ENCODE peak calls at places on chromosomes 4 and X, in four cellular contexts. M is GM06990; T is tibial nerve; Q is stimulated activated CD4-positive, alpha-beta T cell treated with anti-CD3 and anti-CD28 coated beads, Interleukin-15, amount 100 ng/mL, for 1 hour. O is an unnamed sample.

GRCh38 chr4:21901831-21902230 is 46.7 kb downstream of the KCNIP4 start:
- DNase-seq in M (no peak), Q (no peak), T (no peak), O (no peak)

GRCh38 chrX:140918398-140919043 is 83.9 kb upstream of the SPANXB1 start:
- DNase-seq in M (no peak), Q (no peak), T (no peak), O (no peak)

GRCh38 chr4:78332974-78333373 is 218.6 kb upstream of the ANXA3 start:
- DNase-seq in Q (no peak), T (no peak), M (no peak), O (no peak)

GRCh38 chrX:139762400-139763183 is 54.6 kb upstream of the MCF2 start:
- DNase-seq in Q (no peak), M (no peak), T (peak; percentile 18), O (no peak)

GRCh38 chr4:127249767-127250108 is 383.0 kb upstream of the INTU start:
- DNase-seq in Q (no peak), M (no peak), T (no peak), O (no peak)

GRCh38 chrX:30702736-30703135 is 49.5 kb downstream of the GK start:
- DNase-seq in M (no peak), T (no peak), Q (no peak), O (no peak)

GRCh38 chr4:173538148-173538902 is 8.3 kb upstream of the HAND2 start:
- DNase-seq in M (no peak), T (no peak), Q (no peak), O (peak; percentile 33)

GRCh38 chr4:163344147-163345050 is 707 bp downstream of the NPY5R start:
- DNase-seq in T (no peak), Q (no peak), M (no peak), O (peak; percentile 43)

O was measured in mesothelial cell of epicardium.